ENCODE peak calls at places on chromosomes 5 and 9, in six cellular contexts. Q, L, E, A, P and B are unnamed samples.

GRCh38 chr9:114911167-114911821 is 19.1 kb downstream of the TNFSF8 start:
- DNase-seq in Q (no peak), L (no peak), E (peak), A (peak), P (no peak), B (peak)

GRCh38 chr9:136886610-136887597 is 588 bp downstream of the TRAF2 start:
- DNase-seq in Q (no peak), L (no peak), E (peak), A (peak), P (peak), B (peak)

GRCh38 chr9:130542457-130543228 is 36.7 kb upstream of the FUBP3 start:
- DNase-seq in Q (no peak), L (no peak), E (peak), A (no peak), P (no peak), B (peak)

GRCh38 chr5:132473019-132473531 is 17.5 kb downstream of the IRF1 start:
- DNase-seq in Q (no peak), L (no peak), E (no peak), A (no peak), P (no peak), B (no peak)

GRCh38 chr9:113492343-113493079 is 29.0 kb downstream of the RGS3 start:
- DNase-seq in Q (no peak), L (no peak), E (no peak), A (peak), P (no peak), B (no peak)

GRCh38 chr5:57434227-57434640 is 48.4 kb downstream of the ACTBL2 start:
- DNase-seq in Q (no peak), L (no peak), E (no peak), A (no peak), P (no peak), B (no peak)

GRCh38 chr5:177133119-177133844 is at the start of gene NSD1:
- DNase-seq in Q (peak), L (no peak), E (peak), A (peak), P (peak), B (peak)

GRCh38 chr5:38148021-38148625 is 110.2 kb upstream of the EGFLAM start:
- DNase-seq in Q (no peak), L (no peak), E (peak), A (no peak), P (no peak), B (no peak)

GRCh38 chr5:87327998-87328397 is 60.3 kb downstream of the RASA1 start:
- DNase-seq in Q (no peak), L (no peak), E (no peak), A (no peak), P (no peak), B (peak)

GRCh38 chr5:124839371-124839998 is 93.0 kb upstream of the ZNF608 start:
- DNase-seq in Q (no peak), L (no peak), E (no peak), A (no peak), P (no peak), B (no peak)

GRCh38 chr9:75658301-75658919 is 232.1 kb upstream of the PCSK5 start:
- DNase-seq in Q (no peak), L (no peak), E (no peak), A (no peak), P (no peak), B (no peak)

GRCh38 chr9:127255692-127256091 is 8.9 kb upstream of the GARNL3 start:
- DNase-seq in Q (no peak), L (no peak), E (no peak), A (no peak), P (no peak), B (no peak)

GRCh38 chr5:27020965-27021364 is 17.4 kb downstream of the CDH9 start:
- DNase-seq in Q (no peak), L (no peak), E (peak), A (peak), P (no peak), B (peak)

GRCh38 chr5:10550222-10550995 is 13.5 kb upstream of the ANKRD33B start:
- DNase-seq in Q (no peak), L (no peak), E (no peak), A (no peak), P (no peak), B (no peak)

GRCh38 chr9:135993840-135994776 is 32.9 kb upstream of the UBAC1 start:
- DNase-seq in Q (no peak), L (no peak), E (no peak), A (no peak), P (no peak), B (no peak)

GRCh38 chr5:126124706-126125345 is 298.4 kb upstream of the GRAMD2B start:
- DNase-seq in Q (no peak), L (no peak), E (peak), A (peak), P (no peak), B (peak)

GRCh38 chr9:112443200-112443599 is 43.4 kb upstream of the KIAA1958 start:
- DNase-seq in Q (no peak), L (no peak), E (peak), A (peak), P (no peak), B (peak)

GRCh38 chr5:1772634-1773033 is 27.0 kb downstream of the MRPL36 start:
- DNase-seq in Q (no peak), L (peak), E (peak), A (peak), P (no peak), B (peak)